ENCODE peak calls at places on chromosomes 5 and 9, in seven cellular contexts. V is adrenal gland, A is A549, E is neural progenitor cell, P is lower leg skin, Z is cardiac fibroblast, M is retinal pigment epithelial cell. U is an unnamed sample.

GRCh38 chr9:96485280-96485679 is 35.3 kb downstream of the HABP4 start:
- DNase-seq in V (no peak), A (no peak), E (no peak), P (no peak), Z (no peak), M (no peak), U (no peak)

GRCh38 chr9:136096505-136097001 is 1.5 kb upstream of the NACC2 start:
- DNase-seq in V (no peak), A (no peak), E (no peak), P (no peak), Z (no peak), M (no peak), U (no peak)

GRCh38 chr5:65120371-65120967 is 351.7 kb downstream of the CWC27 start:
- DNase-seq in V (no peak), A (no peak), E (no peak), P (no peak), Z (no peak), M (peak; percentile 58), U (no peak)

GRCh38 chr9:91182429-91182828 is 179.3 kb downstream of the AUH start:
- DNase-seq in V (no peak), A (no peak), E (no peak), P (no peak), Z (peak; percentile 69), M (no peak), U (no peak)

GRCh38 chr9:18447131-18447530 is 26.8 kb upstream of the ADAMTSL1 start:
- DNase-seq in V (peak; percentile 30), A (no peak), E (no peak), P (peak; percentile 85), Z (peak; percentile 21), M (no peak), U (no peak)

GRCh38 chr5:62340392-62340791 is 34.4 kb downstream of the KIF2A start:
- DNase-seq in V (no peak), A (peak; percentile 38), E (peak; percentile 10), P (no peak), Z (peak; percentile 43), M (no peak), U (peak; percentile 38)

GRCh38 chr5:39517800-39518199 is 93.0 kb upstream of the DAB2 start:
- DNase-seq in V (no peak), A (peak; percentile 15), E (no peak), P (no peak), Z (peak; percentile 96), M (no peak), U (no peak)

GRCh38 chr5:33563983-33564908 is 123.5 kb downstream of the TARS1 start:
- DNase-seq in V (no peak), A (no peak), E (peak; percentile 14), P (no peak), Z (peak; percentile 34), M (no peak), U (peak; percentile 51)

GRCh38 chr9:38671372-38671731 is 48.6 kb downstream of the FAM240B start:
- DNase-seq in V (no peak), A (no peak), E (no peak), P (no peak), Z (peak; percentile 4), M (no peak), U (no peak)

GRCh38 chr9:30775236-30775635 is 1609.2 kb upstream of the ACO1 start:
- DNase-seq in V (no peak), A (no peak), E (no peak), P (no peak), Z (no peak), M (no peak), U (no peak)

GRCh38 chr5:132475939-132476852 is 14.4 kb downstream of the IRF1 start:
- DNase-seq in V (peak; percentile 35), A (no peak), E (no peak), P (no peak), Z (no peak), M (no peak), U (no peak)

GRCh38 chr5:14242871-14243383 is 99.8 kb downstream of the TRIO start:
- DNase-seq in V (no peak), A (no peak), E (no peak), P (no peak), Z (no peak), M (no peak), U (no peak)

GRCh38 chr9:33159760-33160127 is 7.4 kb downstream of the B4GALT1 start:
- DNase-seq in V (peak; percentile 48), A (no peak), E (no peak), P (peak; percentile 90), Z (peak; percentile 90), M (no peak), U (peak; percentile 87)

GRCh38 chr9:28487561-28487960 is 914.3 kb upstream of the C9orf72 start:
- DNase-seq in V (no peak), A (no peak), E (no peak), P (no peak), Z (no peak), M (no peak), U (no peak)
- TF ChIP-seq CTCF in V (no peak), A (no peak), E (no peak), P (no peak), Z (no peak), M (no peak), U (no peak)

DNA sequence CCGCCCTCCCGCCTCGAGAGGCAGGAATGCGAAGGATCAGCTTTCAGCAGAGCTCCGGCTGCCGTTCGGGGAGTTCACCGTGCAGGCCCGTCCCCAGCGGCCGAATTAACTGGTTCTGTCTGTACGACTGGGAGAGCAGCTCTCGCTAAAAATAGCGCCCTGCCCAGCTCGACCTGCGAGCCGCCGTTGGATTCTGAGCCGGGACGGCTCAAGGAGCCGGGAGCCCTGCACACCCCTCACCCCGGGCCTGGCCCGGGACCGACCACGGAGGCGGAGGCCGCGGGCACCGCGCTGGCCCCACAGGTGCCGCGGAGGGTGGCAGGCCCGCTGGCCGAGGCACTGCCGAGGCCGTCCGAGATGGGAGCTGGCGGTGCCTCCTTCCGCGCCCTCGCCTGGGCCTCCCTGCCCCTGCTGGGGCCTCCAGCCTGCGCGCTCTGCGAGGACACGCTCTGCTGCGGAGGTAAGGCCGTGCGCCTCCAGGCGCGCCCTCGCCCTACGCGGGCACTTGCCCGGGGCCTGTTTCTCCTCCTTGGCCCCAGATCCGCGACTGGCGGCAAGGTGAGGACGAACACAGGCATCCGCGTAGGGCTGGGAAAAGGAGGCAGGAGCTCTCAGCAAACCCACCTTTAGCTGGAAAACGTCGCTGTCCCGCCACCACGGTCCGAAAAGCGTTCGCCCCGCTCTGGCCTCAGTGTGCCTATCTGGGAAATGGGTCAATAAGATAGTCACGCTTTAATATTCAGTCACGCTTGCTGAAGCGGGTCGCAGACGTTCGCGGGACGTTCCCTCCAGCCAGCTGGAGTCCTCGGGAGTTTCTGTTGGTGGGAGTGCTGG is 53.0 kb upstream of the DAB2IP start:
- DNase-seq in V (peak; percentile 46), A (no peak), E (peak; percentile 98), P (peak; percentile 96), Z (peak; percentile 48), M (peak; percentile 90), U (peak; percentile 98)
- TF ChIP-seq CTCF in V (no peak), A (no peak), E (peak; percentile 39), P (no peak), Z (no peak), M (peak; percentile 51), U (peak; percentile 25)

GRCh38 chr5:160421625-160422258 is at the start of gene PTTG1:
- DNase-seq in V (peak; percentile 94), A (peak; percentile 87), E (peak; percentile 99), P (peak; percentile 99), Z (peak; percentile 98), M (peak; percentile 92), U (peak; percentile 99)
- TF ChIP-seq CTCF in V (no peak), A (no peak), E (no peak), P (no peak), Z (no peak), M (no peak), U (no peak)

DNA sequence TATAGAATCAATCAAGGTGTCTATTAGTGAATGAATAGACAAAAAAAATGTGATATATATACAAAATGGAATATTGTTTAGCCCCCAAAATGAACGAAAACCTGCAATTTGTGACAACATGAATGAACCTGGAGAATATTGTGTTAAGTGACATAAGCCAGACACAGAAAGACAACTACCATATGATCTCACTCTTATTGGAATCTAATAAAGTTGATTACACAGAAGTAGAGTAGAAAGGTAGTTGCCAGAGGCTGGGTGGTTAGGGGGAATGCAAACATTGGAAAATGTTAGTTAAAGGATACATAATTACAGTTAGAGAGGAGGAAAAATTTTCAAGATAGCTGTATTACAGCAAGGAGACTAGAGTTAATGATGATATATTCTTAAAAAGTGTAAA is 1962.3 kb downstream of the EFNA5 start:
- DNase-seq in V (no peak), A (no peak), E (no peak), P (no peak), Z (no peak), M (no peak), U (no peak)
- TF ChIP-seq CTCF in V (no peak), A (no peak), E (no peak), P (no peak), Z (no peak), M (no peak), U (no peak)

GRCh38 chr9:132802121-132802795 is 75.8 kb downstream of the AK8 start:
- DNase-seq in V (no peak), A (no peak), E (peak; percentile 29), P (peak; percentile 76), Z (no peak), M (no peak), U (no peak)

GRCh38 chr9:132801659-132802058 is 76.4 kb downstream of the AK8 start:
- DNase-seq in V (no peak), A (no peak), E (no peak), P (peak; percentile 3), Z (no peak), M (no peak), U (no peak)

GRCh38 chr9:132797861-132798659 is 80.0 kb downstream of the AK8 start:
- DNase-seq in V (no peak), A (no peak), E (no peak), P (peak; percentile 79), Z (peak; percentile 5), M (no peak), U (no peak)

GRCh38 chr9:132800038-132800648 is 77.9 kb downstream of the AK8 start:
- DNase-seq in V (peak; percentile 77), A (peak; percentile 51), E (peak; percentile 88), P (peak; percentile 93), Z (peak; percentile 75), M (no peak), U (peak; percentile 85)

GRCh38 chr9:132798817-132799790 is 79.0 kb downstream of the AK8 start:
- DNase-seq in V (peak; percentile 75), A (no peak), E (no peak), P (peak; percentile 81), Z (no peak), M (no peak), U (peak; percentile 12)
- TF ChIP-seq CTCF in V (peak; percentile 53), A (no peak), E (peak; percentile 33), P (no peak), Z (no peak), M (no peak), U (no peak)

DNA sequence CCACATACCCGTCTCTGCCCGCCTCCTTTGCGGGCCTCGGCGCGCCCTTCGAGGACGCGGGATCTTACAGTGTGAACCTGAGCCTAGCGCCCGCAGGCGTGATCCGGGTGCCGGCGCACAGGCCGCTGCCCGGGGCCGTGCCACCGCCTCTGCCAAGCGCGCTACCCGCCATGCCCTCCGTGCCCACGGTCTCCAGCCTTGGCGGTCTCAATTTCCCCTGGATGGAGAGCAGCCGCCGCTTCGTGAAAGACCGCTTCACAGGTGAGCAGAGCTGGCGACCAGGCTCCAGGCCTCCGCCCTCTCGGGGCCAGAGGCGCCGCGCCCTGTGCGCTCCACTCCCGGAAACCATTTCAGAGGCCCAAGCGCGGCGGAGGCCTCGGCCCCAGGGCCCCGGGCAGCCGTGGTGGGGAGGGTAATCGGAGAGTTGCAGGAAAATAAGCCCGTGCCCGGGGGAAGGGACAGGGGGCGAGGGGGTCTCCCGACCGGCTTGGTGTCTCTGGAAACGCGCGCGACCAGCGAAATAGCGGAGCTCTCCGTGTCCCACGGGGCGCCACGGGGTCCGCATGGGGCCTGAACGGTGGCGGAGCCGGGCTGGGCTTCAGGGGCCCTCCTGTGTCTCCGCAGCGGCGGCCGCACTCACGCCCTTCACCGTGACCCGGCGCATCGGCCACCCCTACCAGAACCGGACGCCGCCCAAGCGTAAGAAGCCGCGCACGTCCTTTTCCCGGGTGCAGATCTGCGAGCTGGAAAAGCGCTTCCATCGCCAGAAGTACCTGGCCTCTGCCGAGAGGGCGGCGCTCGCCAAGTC is 682 bp downstream of the TLX3 start:
- DNase-seq in V (no peak), A (no peak), E (peak; percentile 68), P (peak; percentile 77), Z (no peak), M (no peak), U (no peak)
- TF ChIP-seq CTCF in V (no peak), A (peak; percentile 5), E (peak; percentile 58), P (no peak), Z (peak; percentile 40), M (peak; percentile 51), U (peak; percentile 22)

U was measured in cardiac muscle cell.